ENCODE peak calls at places on chromosomes 1 and 21, in seven cellular contexts. H is IMR-90, U is H9, T is neuronal stem cell, B is mesendoderm, E is H1, V is mesenchymal stem cell. Y is an unnamed sample.

GRCh38 chr1:31182352-31182751 is 57.3 kb downstream of the NKAIN1 start:
- DNase-seq in H (peak), T (peak), B (peak), E (peak), V (peak), U (peak), Y (peak)

GRCh38 chr1:46369542-46370213 is 24.4 kb upstream of the FAAH start:
- DNase-seq in E (no peak), T (no peak), B (no peak), V (no peak), U (no peak), H (peak), Y (no peak)

GRCh38 chr1:160722726-160723125 is 11.1 kb upstream of the CD48 start:
- DNase-seq in U (no peak), T (no peak), V (no peak), B (no peak), E (no peak), H (no peak), Y (no peak)

GRCh38 chr1:97814121-97814520 is 106.7 kb downstream of the DPYD start:
- DNase-seq in B (no peak), E (no peak), H (peak), T (no peak), U (no peak), V (no peak), Y (no peak)

GRCh38 chr1:40141878-40142535 is 19.2 kb upstream of the RLF start:
- DNase-seq in H (peak), E (no peak), T (no peak), U (no peak), V (no peak), B (peak), Y (no peak)

GRCh38 chr21:37631319-37632117 is 264.9 kb downstream of the DYRK1A start:
- DNase-seq in V (peak), T (peak), B (peak), E (peak), H (no peak), U (peak), Y (no peak)

GRCh38 chr1:200901796-200902444 is 7.2 kb downstream of the INAVA start:
- DNase-seq in H (no peak), B (no peak), V (no peak), U (no peak), E (no peak), T (no peak), Y (peak)

GRCh38 chr1:228018961-228019721 is 12.3 kb downstream of the WNT3A start:
- DNase-seq in H (no peak), B (no peak), E (peak), T (no peak), V (no peak), U (peak), Y (no peak)

GRCh38 chr1:226653311-226653921 is 85.7 kb downstream of the ITPKB start:
- DNase-seq in B (no peak), H (no peak), V (no peak), E (no peak), T (no peak), U (no peak), Y (no peak)

GRCh38 chr1:241181971-241182370 is 175.0 kb downstream of the RGS7 start:
- DNase-seq in H (no peak), V (no peak), E (no peak), U (no peak), T (no peak), B (no peak), Y (no peak)

GRCh38 chr1:232793944-232794343 is 11.3 kb upstream of the MAP10 start:
- DNase-seq in T (no peak), V (peak), E (no peak), H (peak), U (no peak), B (no peak), Y (no peak)

GRCh38 chr21:29238967-29239289 is 59.8 kb upstream of the BACH1 start:
- DNase-seq in B (no peak), H (peak), T (no peak), V (peak), U (no peak), E (no peak), Y (no peak)

GRCh38 chr21:14707265-14708020 is 161.3 kb upstream of the SAMSN1 start:
- DNase-seq in V (no peak), U (no peak), T (no peak), H (no peak), B (no peak), E (no peak), Y (no peak)

GRCh38 chr1:85406887-85407593 is 57.9 kb downstream of the DDAH1 start:
- DNase-seq in V (peak), B (no peak), U (no peak), E (no peak), T (peak), H (peak), Y (peak)

GRCh38 chr1:53511933-53512806 is 53.0 kb downstream of the DMRTB1 start:
- DNase-seq in V (no peak), H (peak), E (no peak), T (no peak), B (no peak), U (no peak), Y (no peak)

GRCh38 chr1:157181258-157181657 is 43.1 kb upstream of the ETV3 start:
- DNase-seq in U (no peak), T (no peak), H (no peak), V (no peak), E (no peak), B (no peak), Y (no peak)

GRCh38 chr1:106678661-106679060 is 377.8 kb upstream of the PRMT6 start:
- DNase-seq in B (no peak), H (no peak), T (no peak), E (no peak), U (no peak), V (no peak), Y (no peak)

GRCh38 chr21:16751705-16752104 is 761.1 kb upstream of the CXADR start:
- DNase-seq in V (no peak), E (no peak), U (no peak), H (no peak), T (no peak), B (no peak), Y (no peak)

GRCh38 chr21:36699026-36699545 is at the start of gene SIM2:
- DNase-seq in H (peak), U (peak), E (no peak), B (peak), V (no peak), T (peak), Y (peak)

GRCh38 chr1:87249803-87250202 is 78.9 kb upstream of the LMO4 start:
- DNase-seq in E (no peak), U (no peak), V (no peak), B (no peak), T (no peak), H (no peak), Y (peak)

GRCh38 chr1:203548917-203549708 is 55.2 kb downstream of the OPTC start:
- DNase-seq in E (no peak), U (peak), B (peak), H (no peak), T (no peak), V (no peak), Y (no peak)

GRCh38 chr1:168345939-168346338 is 65.3 kb downstream of the TBX19 start:
- DNase-seq in H (no peak), U (no peak), V (no peak), T (no peak), E (no peak), B (no peak), Y (no peak)

GRCh38 chr1:118223426-118223825 is 38.4 kb upstream of the SPAG17 start:
- DNase-seq in U (peak), H (no peak), V (no peak), T (peak), E (peak), B (peak), Y (peak)

GRCh38 chr1:181099152-181100014 is 10.9 kb downstream of the IER5 start:
- DNase-seq in H (peak), T (no peak), U (no peak), B (peak), V (peak), E (no peak), Y (no peak)

GRCh38 chr1:65407875-65408274 is 12.6 kb upstream of the LEPR start:
- DNase-seq in E (no peak), T (no peak), B (no peak), H (no peak), V (no peak), U (no peak), Y (no peak)

GRCh38 chr1:41683681-41684500 is 199.4 kb upstream of the EDN2 start:
- DNase-seq in V (peak), T (no peak), H (peak), B (peak), E (no peak), U (no peak), Y (no peak)

GRCh38 chr1:111289371-111289770 is 1.3 kb upstream of the CHIA start:
- DNase-seq in E (no peak), V (no peak), B (no peak), T (no peak), H (no peak), U (no peak), Y (peak)

GRCh38 chr1:111290640-111291039 is at the start of gene CHIA:
- DNase-seq in H (no peak), U (no peak), B (no peak), T (no peak), E (no peak), V (no peak), Y (no peak)

GRCh38 chr1:111290104-111290503 is 547 bp upstream of the CHIA start:
- DNase-seq in V (no peak), E (no peak), U (no peak), B (no peak), T (no peak), H (no peak), Y (peak)

DNA sequence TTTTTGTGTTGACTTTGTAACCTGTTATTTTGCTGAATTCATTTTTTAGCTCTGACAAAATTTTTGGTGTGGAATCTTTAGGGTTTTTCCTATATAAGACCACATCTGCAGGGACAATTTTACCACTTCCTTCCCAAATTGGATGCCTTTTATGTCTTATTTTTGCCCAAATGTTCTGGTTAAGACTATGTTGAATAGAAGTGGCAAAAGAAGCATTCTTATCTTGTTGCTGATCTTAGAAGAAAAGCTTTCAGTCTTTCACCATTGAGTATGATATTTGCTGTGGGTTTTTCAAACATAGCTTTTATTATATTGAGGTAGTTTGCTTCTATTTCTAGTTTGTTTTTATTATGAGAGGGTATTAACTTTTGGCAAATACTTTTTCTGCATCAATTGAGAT is 3.7 kb downstream of the CHIA start:
- DNase-seq in E (no peak), V (no peak), H (no peak), U (no peak), T (no peak), B (no peak), Y (no peak)
- H3K18ac ChIP-seq in E (no peak), V (no peak), H (no peak), U (no peak), T (no peak), B (no peak), Y (no peak)

GRCh38 chr1:94486990-94487389 is 54.6 kb downstream of the F3 start:
- DNase-seq in V (no peak), B (no peak), E (no peak), T (no peak), U (no peak), H (no peak), Y (no peak)

GRCh38 chr1:94479682-94480081 is 61.5 kb downstream of the ABCD3 start:
- DNase-seq in H (no peak), E (no peak), T (no peak), B (no peak), U (no peak), V (no peak), Y (peak)

GRCh38 chr1:94481473-94481933 is 60.1 kb downstream of the F3 start:
- DNase-seq in U (peak), B (peak), V (peak), H (peak), E (peak), T (peak), Y (peak)
- H3K4ac ChIP-seq in U (no peak), B (no peak), V (no peak), H (peak), E (no peak), T (no peak), Y (no peak)

GRCh38 chr1:15117671-15118325 is 35.7 kb upstream of the TMEM51 start:
- DNase-seq in U (no peak), H (no peak), E (no peak), T (no peak), B (no peak), V (no peak), Y (no peak)

GRCh38 chr1:15123298-15123697 is 30.2 kb upstream of the TMEM51 start:
- DNase-seq in T (no peak), E (no peak), U (no peak), B (no peak), H (no peak), V (no peak), Y (no peak)

GRCh38 chr1:15122331-15122730 is 31.2 kb upstream of the TMEM51 start:
- DNase-seq in H (no peak), E (no peak), B (no peak), V (no peak), T (no peak), U (no peak), Y (no peak)

GRCh38 chr1:15118579-15118978 is 35.0 kb upstream of the TMEM51 start:
- DNase-seq in B (no peak), V (no peak), U (no peak), T (no peak), H (no peak), E (no peak), Y (no peak)

DNA sequence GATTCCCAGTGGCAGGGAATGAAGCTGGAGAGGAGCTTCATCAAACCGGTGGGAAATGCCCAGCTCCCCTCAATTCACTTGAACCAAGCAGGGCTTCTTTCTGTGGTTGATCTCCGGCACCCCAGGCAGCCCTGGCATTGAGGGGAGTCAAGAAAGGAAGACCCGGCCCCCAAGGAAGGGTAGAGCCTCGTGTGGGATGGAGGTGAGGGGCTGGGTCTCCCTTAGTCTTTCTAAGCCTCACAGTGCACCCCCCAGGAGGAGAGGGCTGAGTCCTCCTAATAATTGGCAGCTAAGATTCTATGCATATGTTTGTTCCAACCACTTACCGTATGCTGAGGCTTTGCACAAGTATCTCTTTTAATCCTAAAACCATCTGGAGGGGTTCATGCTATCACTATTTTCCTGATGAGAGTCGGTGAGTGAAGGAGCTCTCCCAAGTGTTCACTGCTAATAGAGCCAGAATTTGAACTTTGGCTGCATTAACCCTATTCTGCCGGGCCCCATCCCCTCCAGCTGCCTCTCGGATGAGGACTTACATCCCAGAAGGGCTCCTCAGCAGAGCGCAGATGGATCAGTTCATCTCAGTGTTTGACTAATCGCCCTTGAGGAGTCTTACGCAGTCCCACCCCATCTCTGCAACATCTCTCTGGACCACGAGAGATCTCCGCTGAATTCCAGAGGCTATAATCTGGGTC is 33.1 kb upstream of the TMEM51 start:
- DNase-seq in E (no peak), H (no peak), V (no peak), T (no peak), B (no peak), U (no peak), Y (no peak)
- H3K18ac ChIP-seq in E (no peak), H (no peak), V (no peak), T (no peak), B (no peak), U (no peak), Y (no peak)

DNA sequence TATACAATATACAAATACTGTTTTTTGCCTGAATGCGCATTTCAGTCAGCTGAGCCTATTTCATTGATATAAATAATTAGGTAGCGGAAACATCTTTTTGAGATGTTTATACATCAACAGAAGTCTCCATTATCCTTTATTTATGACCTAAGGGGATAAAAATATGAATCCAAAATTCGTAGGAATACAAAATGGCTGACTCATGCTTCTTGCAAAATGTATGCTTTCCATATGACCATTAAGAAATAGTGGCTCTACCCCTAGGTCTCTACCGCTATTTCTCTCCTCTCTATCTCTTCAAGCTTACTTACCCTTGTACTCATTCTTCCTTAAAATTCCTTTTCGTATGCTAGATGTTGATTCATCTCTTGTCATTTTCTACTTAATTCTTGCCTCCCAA is 338.4 kb upstream of the TMPRSS15 start:
- DNase-seq in V (no peak), U (no peak), E (no peak), H (no peak), T (no peak), B (no peak), Y (peak)
- H3K4ac ChIP-seq in V (no peak), U (no peak), E (no peak), H (no peak), T (no peak), B (no peak), Y (no peak)

GRCh38 chr1:165241321-165241720 is 115.2 kb downstream of the LMX1A start:
- DNase-seq in B (no peak), T (no peak), U (no peak), H (no peak), E (no peak), V (no peak), Y (no peak)
- H3K18ac ChIP-seq in B (no peak), T (no peak), U (no peak), H (no peak), E (no peak), V (no peak), Y (no peak)

DNA sequence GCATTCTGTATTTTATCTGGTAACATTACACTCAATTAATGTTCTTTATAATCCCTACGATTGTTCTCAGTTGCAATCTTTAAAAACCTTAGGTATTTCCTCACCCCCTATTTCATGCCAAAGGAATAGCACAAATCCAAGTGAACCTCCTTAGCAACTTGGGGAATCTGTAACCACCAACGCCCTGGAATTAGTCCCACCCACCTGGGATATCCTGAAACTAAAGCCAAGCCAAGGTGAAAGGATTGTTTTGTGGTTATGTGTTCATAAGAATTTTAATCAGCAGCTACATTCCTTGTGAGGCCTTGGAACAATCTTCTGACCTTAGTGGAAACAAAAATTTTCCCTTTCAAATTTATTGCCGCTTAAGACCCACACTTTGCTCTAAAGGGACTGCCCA is 908.7 kb downstream of the TTLL7 start:
- DNase-seq in B (no peak), V (no peak), E (no peak), U (no peak), H (no peak), T (no peak), Y (no peak)
- H3K4ac ChIP-seq in B (no peak), V (no peak), E (no peak), U (no peak), H (no peak), T (no peak), Y (no peak)

DNA sequence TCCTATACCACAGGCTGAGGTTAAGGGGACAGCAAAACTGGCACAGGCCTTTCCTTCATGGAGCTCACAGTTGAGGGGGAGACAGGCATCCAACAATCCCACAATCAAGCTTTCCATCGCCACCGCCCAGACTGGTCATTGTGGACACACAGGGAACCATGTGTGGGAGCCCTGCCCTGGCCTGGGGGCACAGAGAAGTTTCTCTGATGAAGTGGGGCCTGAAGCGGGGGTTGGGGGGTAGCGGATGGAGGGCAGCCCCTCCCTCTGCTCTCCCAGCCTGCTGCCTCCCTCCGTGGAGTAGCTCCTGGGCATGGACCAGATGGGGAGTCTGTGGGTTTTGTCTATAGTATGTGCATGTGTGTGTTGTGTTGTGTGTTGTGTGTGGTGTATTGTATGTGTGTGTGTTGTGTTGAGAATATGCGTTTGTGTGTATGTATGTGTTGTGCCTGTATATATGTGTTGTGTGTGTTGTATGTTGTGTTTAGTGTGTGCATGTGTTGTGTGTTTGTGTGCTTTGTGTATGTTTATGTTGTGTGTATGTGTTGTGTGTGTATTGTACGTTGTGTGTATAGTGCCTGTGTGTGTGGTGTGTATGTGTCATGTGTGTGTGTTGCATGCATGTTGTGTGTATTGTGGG is 14.4 kb upstream of the LDLRAP1 start:
- DNase-seq in B (no peak), E (no peak), T (no peak), V (no peak), U (no peak), H (no peak), Y (no peak)
- H3K18ac ChIP-seq in B (no peak), E (no peak), T (no peak), V (no peak), U (no peak), H (no peak), Y (no peak)

DNA sequence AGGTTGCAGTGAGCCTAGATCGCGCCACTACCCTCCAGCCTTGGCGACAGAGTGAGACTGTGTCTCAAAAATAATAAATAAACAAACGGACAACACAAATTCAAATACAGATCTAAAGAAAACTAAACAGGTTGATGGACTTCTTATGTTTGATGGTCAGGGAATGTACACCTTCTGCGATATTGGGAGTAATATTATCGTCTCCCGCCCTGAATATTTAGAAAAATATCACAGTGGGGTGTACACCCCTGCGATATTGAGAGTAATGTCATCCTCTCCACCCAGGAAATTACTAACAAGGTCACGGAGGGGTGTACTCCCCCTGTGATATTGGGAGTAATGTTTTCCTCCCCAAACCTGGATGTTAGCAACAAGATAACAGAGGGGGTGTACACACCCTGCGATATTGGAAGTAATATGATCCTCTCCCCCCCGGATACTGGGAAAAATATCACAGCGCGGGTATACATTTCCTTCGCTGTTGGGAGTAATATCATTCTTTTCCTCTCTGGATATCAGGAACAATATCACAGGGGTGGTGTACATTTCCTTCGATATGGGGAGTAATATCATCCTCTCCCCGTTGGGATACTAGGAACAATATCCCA is 1.4 kb upstream of the CFAP298 start:
- DNase-seq in E (no peak), V (no peak), B (no peak), U (no peak), H (no peak), T (no peak), Y (no peak)
- H3K4ac ChIP-seq in E (no peak), V (no peak), B (no peak), U (no peak), H (peak), T (no peak), Y (no peak)

Y was measured in trophoblast cell.